ENCODE peak calls at places on chromosomes 3 and 15, in eight cellular contexts. Z, P, S, W, Y, X, H and E are unnamed samples.

GRCh38 chr15:90883526-90883931 is 775 bp upstream of the FES start:
- DNase-seq in P (no peak), Y (no peak), H (no peak), Z (no peak), X (no peak), S (no peak), W (no peak), E (no peak)

GRCh38 chr3:157502916-157503620 is at the start of gene VEPH1:
- DNase-seq in W (peak), Z (peak), P (peak), S (no peak), X (no peak), Y (no peak), H (no peak), E (peak)

GRCh38 chr3:30161370-30161769 is 445.0 kb upstream of the TGFBR2 start:
- DNase-seq in H (no peak), W (no peak), X (no peak), P (peak), Z (peak), S (no peak), Y (no peak), E (no peak)

GRCh38 chr15:61654918-61655317 is 405.3 kb downstream of the VPS13C start:
- DNase-seq in P (no peak), X (no peak), H (peak), W (no peak), Y (no peak), Z (no peak), S (no peak), E (no peak)

GRCh38 chr3:171192176-171192854 is 165.8 kb upstream of the SLC2A2 start:
- DNase-seq in Y (peak), H (no peak), X (peak), P (peak), W (peak), Z (peak), S (no peak), E (no peak)

GRCh38 chr3:40585381-40586016 is 60.7 kb downstream of the ZNF621 start:
- DNase-seq in Z (no peak), W (no peak), S (no peak), X (no peak), P (no peak), H (no peak), Y (no peak), E (peak)

GRCh38 chr3:43016513-43016865 is 37.4 kb downstream of the GASK1A start:
- DNase-seq in Z (no peak), X (no peak), H (no peak), Y (no peak), P (no peak), S (no peak), W (no peak), E (no peak)

GRCh38 chr15:78537266-78537665 is 3.0 kb upstream of the PSMA4 start:
- DNase-seq in P (no peak), X (no peak), S (no peak), W (no peak), H (no peak), Z (no peak), Y (no peak), E (no peak)

GRCh38 chr3:77459926-77460325 is 420.0 kb downstream of the ROBO2 start:
- DNase-seq in P (no peak), X (no peak), S (no peak), W (no peak), H (no peak), Y (no peak), Z (peak), E (no peak)

GRCh38 chr15:77907824-77908751 is 169.4 kb downstream of the TBC1D2B start:
- DNase-seq in Z (peak), H (no peak), Y (no peak), S (no peak), W (peak), P (peak), X (no peak), E (peak)

GRCh38 chr3:168952551-168952950 is 711.0 kb downstream of the MECOM start:
- DNase-seq in P (peak), Z (peak), X (no peak), H (no peak), W (no peak), S (no peak), Y (no peak), E (no peak)

GRCh38 chr3:193295985-193296384 is 55.0 kb downstream of the PLAAT1 start:
- DNase-seq in S (no peak), P (no peak), Y (no peak), H (no peak), W (no peak), Z (no peak), X (no peak), E (no peak)

GRCh38 chr15:67997996-67998395 is 56.1 kb upstream of the PIAS1 start:
- DNase-seq in W (peak), X (peak), S (no peak), Z (peak), P (peak), Y (no peak), H (no peak), E (no peak)

GRCh38 chr15:87032291-87032690 is 952.6 kb downstream of the AGBL1 start:
- DNase-seq in X (no peak), Y (no peak), Z (peak), W (no peak), H (no peak), P (no peak), S (no peak), E (no peak)

GRCh38 chr15:31471731-31472430 is 145.2 kb downstream of the KLF13 start:
- DNase-seq in S (no peak), Y (peak), P (peak), W (peak), Z (peak), X (no peak), H (no peak), E (no peak)

GRCh38 chr3:186411994-186412393 is 50.0 kb upstream of the DGKG start:
- DNase-seq in Y (no peak), S (no peak), W (no peak), P (no peak), Z (no peak), X (no peak), H (no peak), E (no peak)

GRCh38 chr3:150635076-150635475 is 32.0 kb downstream of the SELENOT start:
- DNase-seq in S (no peak), H (no peak), Y (no peak), X (no peak), Z (no peak), P (no peak), W (no peak), E (no peak)

GRCh38 chr15:38436993-38437392 is 16.9 kb upstream of the FAM98B start:
- DNase-seq in W (no peak), X (no peak), Y (no peak), S (no peak), Z (no peak), P (no peak), H (no peak), E (no peak)

GRCh38 chr15:91128028-91128427 is 28.0 kb downstream of the SV2B start:
- DNase-seq in W (no peak), Y (no peak), X (no peak), S (no peak), Z (no peak), P (no peak), H (no peak), E (no peak)

GRCh38 chr3:82641701-82642100 is 880.3 kb upstream of the GBE1 start:
- DNase-seq in P (no peak), S (no peak), Z (peak), Y (no peak), X (no peak), W (no peak), H (no peak), E (no peak)

GRCh38 chr15:96322401-96323249 is 7.9 kb upstream of the NR2F2 start:
- DNase-seq in Y (no peak), P (peak), Z (peak), H (no peak), S (peak), W (peak), X (no peak), E (peak)

GRCh38 chr3:124907957-124908356 is 20.8 kb upstream of the ITGB5 start:
- DNase-seq in X (no peak), Y (no peak), Z (no peak), S (no peak), H (no peak), W (no peak), P (no peak), E (no peak)

GRCh38 chr3:56976666-56977560 is 83.6 kb upstream of the SPATA12 start:
- DNase-seq in P (peak), W (peak), X (no peak), S (no peak), Z (peak), Y (peak), H (no peak), E (peak)

GRCh38 chr15:89671687-89672086 is 7.5 kb downstream of the PLIN1 start:
- DNase-seq in W (no peak), Z (no peak), S (no peak), P (no peak), H (no peak), X (no peak), Y (no peak), E (no peak)

GRCh38 chr15:77107068-77107467 is 36.2 kb upstream of the TSPAN3 start:
- DNase-seq in S (no peak), Z (no peak), P (peak), H (peak), W (peak), X (no peak), Y (no peak), E (peak)

GRCh38 chr3:27326211-27326948 is 42.8 kb downstream of the NEK10 start:
- DNase-seq in Z (peak), H (no peak), S (no peak), X (no peak), Y (peak), W (peak), P (peak), E (no peak)

GRCh38 chr3:34056951-34057390 is 258.5 kb downstream of the PDCD6IP start:
- DNase-seq in S (no peak), H (no peak), Z (no peak), P (no peak), Y (no peak), W (no peak), X (peak), E (no peak)

GRCh38 chr15:51094606-51095569 is at the start of gene TNFAIP8L3:
- DNase-seq in X (peak), Y (no peak), H (no peak), Z (peak), P (peak), S (peak), W (no peak), E (peak)

GRCh38 chr3:38834110-38834509 is 18.1 kb upstream of the SCN10A start:
- DNase-seq in X (peak), W (peak), P (peak), S (peak), Y (peak), Z (peak), H (no peak), E (no peak)

GRCh38 chr3:161371441-161372320 is at the start of gene SPTSSB:
- DNase-seq in S (peak), H (peak), X (peak), Y (no peak), W (peak), Z (peak), P (peak), E (peak)

GRCh38 chr15:81155375-81156218 is 21.5 kb downstream of the CFAP161 start:
- DNase-seq in H (peak), S (peak), Z (peak), X (peak), P (peak), Y (no peak), W (peak), E (no peak)

GRCh38 chr15:73633991-73634495 is 854 bp upstream of the NPTN start:
- DNase-seq in S (no peak), H (peak), Z (peak), X (peak), P (peak), Y (peak), W (peak), E (no peak)

GRCh38 chr3:41933154-41933676 is 28.7 kb downstream of the ULK4 start:
- DNase-seq in X (no peak), Y (peak), S (no peak), P (peak), H (no peak), Z (peak), W (peak), E (no peak)

GRCh38 chr3:45841380-45841700 is 579 bp downstream of the LZTFL1 start:
- DNase-seq in X (no peak), Y (no peak), Z (peak), H (no peak), S (peak), W (peak), P (peak), E (peak)

GRCh38 chr3:79211588-79212359 is 556.0 kb downstream of the ROBO1 start:
- DNase-seq in Y (no peak), H (no peak), S (no peak), X (no peak), W (no peak), P (no peak), Z (no peak), E (no peak)

GRCh38 chr3:5056005-5056391 is 66.1 kb upstream of the ARL8B start:
- DNase-seq in X (no peak), H (no peak), Z (peak), P (no peak), Y (no peak), S (no peak), W (no peak), E (no peak)

GRCh38 chr3:21294768-21295167 is 456.2 kb downstream of the ZNF385D start:
- DNase-seq in Y (no peak), Z (peak), H (no peak), X (no peak), P (peak), W (no peak), S (no peak), E (no peak)

GRCh38 chr3:21292971-21293370 is 458.0 kb downstream of the ZNF385D start:
- DNase-seq in H (no peak), Y (no peak), P (no peak), X (no peak), S (no peak), Z (no peak), W (no peak), E (no peak)

DNA sequence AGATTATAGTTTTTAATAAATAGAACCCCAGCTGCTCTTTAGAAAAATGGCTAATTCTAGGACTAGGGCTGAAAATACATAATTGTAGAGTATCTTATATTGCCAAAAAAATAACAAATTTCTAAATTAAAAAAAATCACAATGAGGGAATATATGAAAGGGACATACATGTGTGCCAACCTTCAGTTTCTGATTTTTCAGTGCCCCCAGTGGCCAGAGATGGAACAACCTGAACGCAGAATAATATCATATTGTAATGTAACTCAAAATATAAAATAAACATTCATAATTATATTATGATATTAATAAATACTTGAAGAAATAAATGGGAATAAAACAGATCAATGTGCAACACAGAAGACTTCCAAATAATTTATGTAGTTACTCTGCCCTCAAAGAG is 460.5 kb downstream of the ZNF385D start:
- DNase-seq in H (no peak), X (no peak), Y (no peak), Z (no peak), P (peak), S (no peak), W (no peak), E (peak)
- TF ChIP-seq CTCF in H (no peak), X (peak), Y (peak), Z (peak), P (peak), S (peak), W (peak), E (peak)

GRCh38 chr3:174216019-174216418 is 643.1 kb upstream of the NAALADL2 start:
- DNase-seq in X (no peak), W (no peak), S (no peak), Z (no peak), H (no peak), P (no peak), Y (no peak), E (no peak)
- TF ChIP-seq CTCF in X (no peak), W (no peak), S (no peak), Z (no peak), H (no peak), P (no peak), Y (no peak), E (no peak)

DNA sequence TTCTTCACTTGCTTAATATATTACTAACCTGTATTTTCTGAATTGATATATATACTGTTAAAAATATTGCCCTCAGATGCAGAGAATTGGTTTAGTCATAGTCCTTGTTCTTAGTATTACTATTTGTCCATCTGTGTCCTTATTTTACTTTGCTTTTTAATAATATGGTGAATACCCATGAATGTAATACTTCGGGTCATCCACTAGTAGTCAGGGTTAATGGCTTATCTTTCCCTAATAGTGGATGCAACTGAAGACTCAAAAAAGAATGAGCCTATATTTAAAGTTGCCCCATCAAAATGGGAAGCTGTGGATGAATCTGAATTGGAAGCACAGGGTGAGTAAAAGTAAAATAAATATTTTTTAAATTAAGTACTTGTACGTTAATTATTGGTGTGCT is 36.5 kb downstream of the U2SURP start:
- DNase-seq in Z (no peak), Y (no peak), X (no peak), P (no peak), S (no peak), W (no peak), H (no peak), E (no peak)
- TF ChIP-seq CTCF in Z (no peak), Y (peak), X (peak), P (peak), S (no peak), W (peak), H (no peak), E (peak)

GRCh38 chr3:53109822-53110771 is 20.1 kb downstream of the RFT1 start:
- DNase-seq in Y (peak), S (peak), W (peak), P (peak), Z (no peak), X (peak), H (peak), E (peak)
- TF ChIP-seq CTCF in Y (peak), S (peak), W (peak), P (peak), Z (peak), X (peak), H (peak), E (no peak)

DNA sequence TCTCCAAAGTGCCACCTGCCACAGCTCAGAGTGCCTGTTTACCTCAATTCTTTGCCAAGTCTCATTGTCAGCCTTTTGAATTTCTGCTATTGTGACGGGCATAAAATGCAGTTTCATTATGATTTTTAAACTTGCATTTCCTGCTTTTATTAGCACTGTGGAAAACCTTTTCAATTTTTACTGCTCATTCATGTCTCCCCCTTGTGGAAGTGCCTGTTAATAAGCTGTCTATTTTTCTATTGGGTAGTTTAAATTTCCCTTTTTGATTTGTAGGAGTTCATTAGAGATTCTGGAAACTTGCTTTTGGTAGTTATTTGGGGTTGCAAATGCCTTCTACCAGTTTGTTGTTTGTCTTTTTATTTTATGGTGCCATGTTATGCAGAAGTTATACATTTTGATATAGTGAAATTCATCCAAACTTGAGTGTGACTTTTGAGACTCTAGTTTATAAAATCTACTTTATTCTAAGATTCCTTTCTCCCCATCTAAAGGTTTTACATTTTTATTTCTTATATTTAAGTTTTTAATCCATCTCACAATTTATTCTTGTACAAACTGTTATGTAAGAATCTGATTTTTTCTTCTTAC is 53.9 kb upstream of the FRMD4B start:
- DNase-seq in X (no peak), P (peak), W (no peak), Y (no peak), S (no peak), Z (peak), H (no peak), E (no peak)
- TF ChIP-seq CTCF in X (peak), P (peak), W (peak), Y (peak), S (peak), Z (peak), H (peak), E (peak)

DNA sequence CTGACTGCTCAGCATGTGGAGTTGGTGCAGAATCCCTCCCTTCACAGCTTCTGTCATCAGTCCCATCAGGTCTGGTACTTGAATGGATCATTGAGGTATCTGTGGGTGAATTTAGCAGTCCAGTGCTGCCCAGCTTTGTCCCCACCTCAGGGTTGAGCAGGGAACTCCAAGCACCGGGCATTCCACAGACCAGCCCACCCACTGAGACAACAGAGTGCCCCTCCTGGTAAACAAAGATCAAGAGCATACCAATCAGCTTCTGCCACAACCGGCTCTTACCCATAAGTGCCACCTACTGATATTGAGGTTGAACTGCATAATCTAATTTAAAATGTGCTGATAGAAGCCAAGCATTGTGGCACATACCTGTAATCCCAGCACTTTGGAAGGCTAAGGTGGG is 57.1 kb upstream of the FXR1 start:
- DNase-seq in S (no peak), Z (peak), Y (no peak), W (no peak), P (no peak), H (no peak), X (no peak), E (no peak)
- TF ChIP-seq CTCF in S (peak), Z (no peak), Y (no peak), W (no peak), P (no peak), H (no peak), X (no peak), E (peak)